ENCODE peak calls at places on chromosomes 5 and 9, in nine cellular contexts. J, W, O, H, R, D, B, F and A are unnamed samples.

GRCh38 chr5:115557667-115558387 is 13.3 kb upstream of the FEM1C start:
- DNase-seq in D (no peak), F (peak; percentile 33), O (no peak), B (peak; percentile 44), W (peak; percentile 27), J (no peak), R (no peak), H (peak; percentile 46), A (no peak)

GRCh38 chr9:136100700-136101614 is 5.9 kb upstream of the NACC2 start:
- DNase-seq in B (no peak), J (no peak), F (no peak), R (no peak), W (no peak), O (no peak), D (no peak), H (no peak), A (no peak)

GRCh38 chr9:83062011-83062652 is 810 bp downstream of the RASEF start:
- DNase-seq in D (no peak), W (peak; percentile 35), J (peak; percentile 8), H (no peak), O (no peak), R (peak; percentile 65), F (peak; percentile 64), B (no peak), A (no peak)

GRCh38 chr9:69745716-69746538 is 13.9 kb downstream of the PTAR1 start:
- DNase-seq in B (peak; percentile 46), W (peak; percentile 41), D (no peak), H (no peak), J (peak; percentile 42), R (no peak), F (peak; percentile 11), O (no peak), A (no peak)

GRCh38 chr5:2634399-2635176 is 116.9 kb downstream of the IRX2 start:
- DNase-seq in B (no peak), D (no peak), W (no peak), O (no peak), H (no peak), F (no peak), J (no peak), R (no peak), A (no peak)

GRCh38 chr9:18472915-18473314 is 1.0 kb upstream of the ADAMTSL1 start:
- DNase-seq in W (peak; percentile 58), J (peak; percentile 62), H (no peak), B (peak; percentile 79), F (no peak), R (no peak), D (peak; percentile 24), O (no peak), A (no peak)

GRCh38 chr9:79883073-79883645 is 311.4 kb downstream of the TLE4 start:
- DNase-seq in B (no peak), H (no peak), J (no peak), O (no peak), D (no peak), F (no peak), W (no peak), R (no peak), A (no peak)

GRCh38 chr9:111153973-111154590 is 115.8 kb upstream of the LPAR1 start:
- DNase-seq in D (no peak), O (no peak), F (no peak), J (no peak), B (no peak), R (no peak), W (peak; percentile 41), H (no peak), A (no peak)

GRCh38 chr5:178312900-178313299 is 80.3 kb upstream of the PHYKPL start:
- DNase-seq in B (peak; percentile 11), J (peak; percentile 30), D (peak; percentile 43), W (peak; percentile 4), H (no peak), R (no peak), O (no peak), F (no peak), A (no peak)

GRCh38 chr5:153767221-153768218 is 271.2 kb downstream of the FAM114A2 start:
- DNase-seq in O (no peak), F (no peak), B (no peak), W (no peak), J (no peak), D (no peak), R (no peak), H (no peak), A (no peak)

GRCh38 chr5:67963789-67964519 is 251.6 kb upstream of the PIK3R1 start:
- DNase-seq in O (no peak), J (no peak), F (peak; percentile 34), B (no peak), R (no peak), D (no peak), H (no peak), W (no peak), A (no peak)

GRCh38 chr9:86069206-86069869 is 30.0 kb downstream of the GOLM1 start:
- DNase-seq in B (no peak), O (no peak), J (no peak), R (no peak), D (no peak), W (no peak), H (no peak), F (no peak), A (no peak)

GRCh38 chr5:45648744-45649143 is 47.4 kb downstream of the HCN1 start:
- DNase-seq in B (no peak), J (no peak), F (no peak), H (no peak), D (no peak), W (no peak), R (no peak), O (no peak), A (no peak)

GRCh38 chr5:36606437-36607113 is at the start of gene SLC1A3:
- DNase-seq in W (peak; percentile 86), O (peak; percentile 8), F (peak; percentile 65), B (peak; percentile 71), J (peak; percentile 81), D (peak; percentile 41), H (peak; percentile 88), R (no peak), A (peak; percentile 56)

GRCh38 chr9:23123048-23123632 is 676.5 kb downstream of the DMRTA1 start:
- DNase-seq in H (peak; percentile 4), D (no peak), F (no peak), W (peak; percentile 49), B (no peak), R (peak; percentile 13), J (peak; percentile 13), O (no peak), A (no peak)

GRCh38 chr5:171137768-171138540 is 171.1 kb upstream of the TLX3 start:
- DNase-seq in B (peak; percentile 6), W (peak; percentile 61), R (no peak), J (no peak), O (no peak), H (peak; percentile 56), F (no peak), D (no peak), A (no peak)

DNA sequence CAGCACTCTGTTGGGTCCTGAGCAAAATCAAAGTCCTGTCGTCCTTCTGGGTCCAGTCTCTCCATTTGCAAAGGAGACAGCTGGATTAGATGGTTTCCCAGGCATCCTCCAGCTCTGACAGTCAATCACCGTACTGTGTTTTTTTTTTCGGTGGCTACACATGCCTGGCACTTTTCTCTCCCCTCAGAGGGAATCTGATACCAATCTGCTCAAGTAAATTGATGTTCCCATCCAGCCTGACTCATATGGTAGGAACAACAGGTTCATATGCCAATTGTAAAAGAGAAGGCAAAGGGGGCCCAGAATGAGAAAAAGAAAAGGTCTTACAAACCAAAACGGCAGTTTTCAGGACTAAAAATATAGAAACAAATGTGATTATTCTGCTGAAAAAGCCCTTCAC is 1.2 kb downstream of the FBXO10 start:
- DNase-seq in H (no peak), O (no peak), R (peak; percentile 58), D (no peak), B (no peak), F (no peak), J (no peak), W (peak; percentile 55), A (no peak)
- H3K4me3 ChIP-seq in H (peak overlapping the region; percentile 81), O (peak overlapping the region; percentile 72), R (peak overlapping the region; percentile 72), D (peak overlapping the region; percentile 89), B (peak overlapping the region; percentile 79), F (no peak overlapping the region), J (peak overlapping the region; percentile 60), W (peak overlapping the region; percentile 75), A (no peak overlapping the region)

GRCh38 chr9:114097613-114098020 is 1.5 kb downstream of the KIF12 start:
- DNase-seq in D (no peak), F (peak; percentile 62), H (no peak), J (peak; percentile 58), O (no peak), W (no peak), B (peak; percentile 41), R (peak; percentile 56), A (no peak)
- H3K4me3 ChIP-seq in D (peak overlapping the region; percentile 47), F (no peak overlapping the region), H (no peak overlapping the region), J (peak overlapping the region; percentile 38), O (peak overlapping the region; percentile 36), W (no peak overlapping the region), B (peak overlapping the region; percentile 21), R (peak overlapping the region; percentile 35), A (peak overlapping the region; percentile 30)

GRCh38 chr9:27108981-27109541 is at the start of gene TEK:
- DNase-seq in B (peak; percentile 55), R (no peak), W (peak; percentile 38), J (peak; percentile 50), D (peak; percentile 14), F (no peak), H (no peak), O (no peak), A (no peak)
- H3K4me3 ChIP-seq in B (peak within 1 kb of the TSS; percentile 37), R (no peak within 1 kb of the TSS), W (peak within 1 kb of the TSS; percentile 10), J (no peak within 1 kb of the TSS), D (peak within 1 kb of the TSS; percentile 63), F (no peak within 1 kb of the TSS), H (peak within 1 kb of the TSS; percentile 48), O (no peak within 1 kb of the TSS), A (no peak within 1 kb of the TSS)

DNA sequence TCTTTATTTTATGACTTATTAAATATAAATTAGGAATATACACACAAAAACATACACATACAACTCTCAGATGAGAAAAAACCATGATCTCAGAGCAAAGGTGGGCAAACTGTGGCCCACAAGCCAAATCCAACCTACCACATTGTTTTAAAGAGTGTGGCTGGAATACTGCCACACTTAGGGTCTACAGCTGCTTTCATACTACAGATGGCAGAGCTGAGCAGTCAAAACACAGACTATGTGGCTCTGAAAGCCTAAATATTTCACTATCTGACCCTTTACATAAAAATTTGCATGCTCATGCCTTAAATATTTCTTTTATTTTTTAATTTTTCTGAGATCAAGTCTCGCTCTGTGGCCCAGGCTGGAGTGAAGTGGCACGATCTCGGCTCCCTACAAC is 28.3 kb downstream of the LEAP2 start:
- DNase-seq in J (peak; percentile 10), D (no peak), O (no peak), B (no peak), W (no peak), F (no peak), H (no peak), R (no peak), A (no peak)
- H3K4me3 ChIP-seq in J (no peak overlapping the region), D (no peak overlapping the region), O (no peak overlapping the region), B (no peak overlapping the region), W (no peak overlapping the region), F (no peak overlapping the region), H (no peak overlapping the region), R (no peak overlapping the region), A (no peak overlapping the region)